ENCODE peak calls at places on chromosomes 5 and 9, in nine cellular contexts. H is fibroblast of mammary gland, J is GM23338, I is Calu3, L is choroid plexus epithelial cell, T is IMR-90, G is uterus, D is GM20000, C is HCT116. B is an unnamed sample.
A peak's percentile ranks its signal among the peaks of the same experiment; 100 is the strongest.

GRCh38 chr5:164475339-164475977 is 970.0 kb downstream of the MAT2B start:
- DNase-seq in G (no peak), L (peak; percentile 65), C (no peak), H (peak; percentile 43), T (peak; percentile 56), I (peak; percentile 34), D (no peak), J (peak; percentile 44), B (no peak)

GRCh38 chr5:65779643-65780042 is 57.6 kb downstream of the NLN start:
- DNase-seq in L (no peak), T (no peak), C (no peak), H (no peak), I (no peak), D (peak; percentile 32), G (no peak), J (no peak), B (no peak)

GRCh38 chr5:58260243-58260642 is 199.6 kb downstream of the PLK2 start:
- DNase-seq in D (no peak), G (no peak), L (no peak), T (no peak), C (no peak), H (no peak), J (no peak), I (no peak), B (no peak)

GRCh38 chr5:109907751-109908150 is 218.0 kb downstream of the MAN2A1 start:
- DNase-seq in I (no peak), J (no peak), D (no peak), C (no peak), G (no peak), H (peak; percentile 92), L (peak; percentile 60), T (peak; percentile 13), B (no peak)

GRCh38 chr5:139481580-139482049 is 943 bp downstream of the STING1 start:
- DNase-seq in L (peak; percentile 56), G (peak; percentile 48), C (no peak), H (peak; percentile 34), T (peak; percentile 34), I (peak; percentile 25), J (peak; percentile 44), D (no peak), B (no peak)

GRCh38 chr9:127554966-127555829 is 56.9 kb upstream of the STXBP1 start:
- DNase-seq in C (no peak), T (no peak), L (no peak), D (no peak), I (no peak), H (no peak), J (no peak), G (no peak), B (no peak)

GRCh38 chr5:121870489-121870888 is 18.8 kb downstream of the FTMT start:
- DNase-seq in H (peak; percentile 12), L (peak; percentile 15), G (no peak), I (no peak), D (no peak), C (peak; percentile 4), J (peak; percentile 19), T (peak; percentile 1), B (no peak)

GRCh38 chr5:148988328-148988727 is 74.5 kb downstream of the SH3TC2 start:
- DNase-seq in I (no peak), L (no peak), T (no peak), H (no peak), D (no peak), C (no peak), G (no peak), J (no peak), B (no peak)

GRCh38 chr9:135830496-135830895 is 76.8 kb downstream of the CAMSAP1 start:
- DNase-seq in H (no peak), D (no peak), J (no peak), T (peak; percentile 69), C (no peak), G (no peak), L (peak; percentile 44), I (no peak), B (peak; percentile 6)

GRCh38 chr9:16133032-16133431 is 580.2 kb downstream of the CCDC171 start:
- DNase-seq in C (no peak), D (no peak), J (no peak), I (no peak), L (no peak), T (no peak), H (no peak), G (no peak), B (no peak)

GRCh38 chr9:16133556-16134227 is 580.8 kb downstream of the CCDC171 start:
- DNase-seq in D (peak; percentile 59), C (peak; percentile 70), L (peak; percentile 91), H (peak; percentile 67), I (peak; percentile 41), T (peak; percentile 48), J (peak; percentile 95), G (no peak), B (no peak)

GRCh38 chr9:16134351-16134750 is 581.5 kb downstream of the CCDC171 start:
- DNase-seq in T (no peak), I (no peak), C (no peak), L (no peak), H (no peak), G (no peak), D (no peak), J (no peak), B (no peak)

GRCh38 chr9:16132513-16132912 is 579.7 kb downstream of the CCDC171 start:
- DNase-seq in D (no peak), J (no peak), G (no peak), L (peak; percentile 72), I (no peak), C (no peak), H (peak; percentile 52), T (peak; percentile 47), B (no peak)

GRCh38 chr9:16131269-16131668 is 578.4 kb downstream of the CCDC171 start:
- DNase-seq in H (peak; percentile 78), G (no peak), L (peak; percentile 89), D (no peak), C (no peak), I (no peak), T (peak; percentile 67), J (peak; percentile 56), B (no peak)
- TF ChIP-seq CTCF in H (peak; percentile 63), G (no peak), L (peak; percentile 70), D (no peak), C (peak; percentile 32), I (no peak), T (peak; percentile 53), J (peak; percentile 78), B (peak; percentile 47)

DNA sequence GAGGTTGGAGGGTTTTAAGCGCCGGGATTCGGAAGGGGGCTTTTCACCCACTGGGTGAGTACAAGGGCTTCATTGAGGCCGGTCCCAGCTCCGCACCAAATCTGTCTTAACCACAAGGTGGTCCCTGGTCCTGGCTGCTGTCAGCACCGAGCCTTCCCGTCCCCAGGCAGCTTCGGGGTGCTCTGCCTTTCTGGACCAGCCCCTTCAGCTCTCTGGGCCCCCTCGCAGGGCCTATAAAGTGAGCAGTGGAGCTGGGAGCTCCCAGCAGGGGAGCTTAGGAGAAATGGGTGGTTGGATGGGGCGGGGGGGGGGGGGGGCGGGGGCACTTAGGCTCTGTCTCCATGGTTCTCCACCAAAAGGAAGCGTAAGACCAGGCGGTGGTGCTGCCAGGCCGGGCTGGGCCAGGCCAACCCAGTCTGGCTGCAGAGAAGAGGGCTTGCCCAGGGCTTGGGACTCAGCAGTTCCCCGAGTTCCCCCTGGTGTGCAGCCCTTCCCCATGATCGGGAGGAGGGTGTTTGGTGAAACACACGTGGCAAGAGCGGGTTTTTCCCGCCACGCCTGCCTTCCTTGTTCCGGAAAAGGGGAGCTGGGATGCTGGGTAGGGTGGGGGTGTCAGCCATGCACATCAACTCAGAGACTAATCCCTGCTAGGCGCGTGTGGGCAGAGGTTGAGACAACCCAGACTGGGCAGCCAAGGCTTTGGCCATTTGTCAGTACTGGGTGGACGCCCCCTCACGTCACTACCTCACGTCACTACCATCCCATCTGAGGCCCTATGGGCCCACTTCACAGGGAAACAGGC is 32.7 kb downstream of the PRRX2 start:
- DNase-seq in I (no peak), T (no peak), H (peak; percentile 98), J (peak; percentile 57), L (no peak), G (no peak), C (no peak), D (no peak), B (no peak)
- TF ChIP-seq CTCF in I (no peak), T (no peak), H (no peak), J (no peak), L (no peak), G (no peak), C (no peak), D (no peak), B (no peak)

GRCh38 chr5:130532786-130533185 is 628.5 kb downstream of the CHSY3 start:
- DNase-seq in J (no peak), L (no peak), H (peak; percentile 21), D (no peak), I (no peak), G (no peak), T (no peak), C (no peak), B (no peak)

GRCh38 chr5:130526708-130527107 is 622.4 kb downstream of the CHSY3 start:
- DNase-seq in J (no peak), T (no peak), G (no peak), I (peak; percentile 59), C (no peak), H (no peak), D (no peak), L (peak; percentile 81), B (no peak)

GRCh38 chr5:130528474-130528873 is 624.2 kb downstream of the CHSY3 start:
- DNase-seq in H (peak; percentile 72), C (no peak), I (no peak), G (no peak), L (peak; percentile 80), J (no peak), D (no peak), T (no peak), B (no peak)

GRCh38 chr5:130529111-130529510 is 624.8 kb downstream of the CHSY3 start:
- DNase-seq in C (no peak), G (no peak), I (no peak), H (no peak), D (no peak), T (no peak), J (no peak), L (no peak), B (no peak)

DNA sequence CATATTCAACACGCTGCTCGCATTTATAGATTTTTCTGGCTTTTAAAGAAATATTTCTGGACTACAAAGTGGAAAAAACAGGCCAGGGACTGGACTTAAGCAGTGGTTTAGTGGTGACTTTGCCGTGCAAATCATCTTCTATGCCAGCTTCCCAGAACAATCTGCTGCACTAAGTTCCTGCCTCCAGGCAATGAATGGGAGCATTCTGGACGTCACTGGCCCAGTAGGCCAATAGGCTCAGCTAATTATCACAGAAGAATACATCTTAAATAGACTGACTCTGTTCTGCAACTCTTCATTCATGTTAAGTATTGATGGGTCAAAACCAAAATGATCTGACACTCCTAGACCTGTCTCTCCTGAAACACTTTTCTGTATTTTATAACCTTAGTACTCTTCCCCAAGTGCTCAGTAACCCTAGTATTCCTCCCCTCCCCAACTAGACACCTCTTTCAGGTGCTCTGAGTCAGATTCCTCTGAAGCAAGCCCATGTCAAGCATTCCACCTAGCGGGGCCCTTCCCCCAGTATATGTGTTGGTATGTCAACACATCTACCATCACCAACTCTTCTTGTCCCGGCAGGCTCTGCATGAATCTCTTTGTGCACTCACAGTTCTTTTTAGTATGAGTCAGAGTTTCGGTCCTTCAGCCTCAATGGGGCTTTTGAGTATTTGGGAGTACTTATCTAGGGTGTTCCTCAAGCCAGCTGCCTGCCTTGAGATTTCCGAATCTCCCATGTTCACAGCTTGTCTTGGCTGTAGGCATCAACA is 625.6 kb downstream of the CHSY3 start:
- DNase-seq in D (no peak), L (no peak), I (peak; percentile 69), C (no peak), T (no peak), G (no peak), H (no peak), J (peak; percentile 3), B (no peak)
- TF ChIP-seq CTCF in D (no peak), L (no peak), I (no peak), C (no peak), T (no peak), G (no peak), H (no peak), J (no peak), B (no peak)

GRCh38 chr9:4923580-4924544 is 61.2 kb upstream of the JAK2 start:
- DNase-seq in L (peak; percentile 70), G (no peak), T (peak; percentile 44), I (peak; percentile 3), D (peak; percentile 63), J (peak; percentile 35), C (no peak), H (peak; percentile 61), B (no peak)
- TF ChIP-seq CTCF in L (peak; percentile 64), G (no peak), T (peak; percentile 61), I (no peak), D (peak; percentile 18), J (peak; percentile 36), C (peak; percentile 53), H (peak; percentile 43), B (peak; percentile 58)

B was measured in AG04450.